ENCODE peak calls at places on chromosomes 6 and 20, in four cellular contexts. One of them, this sample, is unnamed.

GRCh38 chr6:7140631-7141366 is 33.0 kb downstream of the RREB1 start:
- DNase-seq in GM12878: no peak
- DNase-seq in HepG2: peak
- DNase-seq in upper lobe of left lung: peak
- DNase-seq in this sample: peak

GRCh38 chr20:41329435-41330342 is 10.9 kb upstream of the LPIN3 start:
- DNase-seq in GM12878: no peak
- DNase-seq in HepG2: peak
- DNase-seq in upper lobe of left lung: peak
- DNase-seq in this sample: no peak

GRCh38 chr20:844473-845225 is 11.1 kb downstream of the FAM110A start:
- DNase-seq in GM12878: peak
- DNase-seq in HepG2: peak
- DNase-seq in upper lobe of left lung: peak
- DNase-seq in this sample: peak

GRCh38 chr6:12440981-12441380 is 150.8 kb downstream of the EDN1 start:
- DNase-seq in GM12878: no peak
- DNase-seq in HepG2: no peak
- DNase-seq in upper lobe of left lung: no peak
- DNase-seq in this sample: no peak

GRCh38 chr6:57302477-57302876 is 15.0 kb upstream of the PRIM2 start:
- DNase-seq in GM12878: no peak
- DNase-seq in HepG2: no peak
- DNase-seq in upper lobe of left lung: no peak
- DNase-seq in this sample: no peak

GRCh38 chr20:2767768-2768631 is 32.4 kb downstream of the CPXM1 start:
- DNase-seq in GM12878: no peak
- DNase-seq in HepG2: no peak
- DNase-seq in upper lobe of left lung: peak
- DNase-seq in this sample: no peak

GRCh38 chr6:136090929-136091328 is 159.2 kb downstream of the MTFR2 start:
- DNase-seq in GM12878: no peak
- DNase-seq in HepG2: peak
- DNase-seq in upper lobe of left lung: no peak
- DNase-seq in this sample: no peak

GRCh38 chr6:78492351-78493010 is 374.9 kb upstream of the IRAK1BP1 start:
- DNase-seq in GM12878: no peak
- DNase-seq in HepG2: no peak
- DNase-seq in upper lobe of left lung: no peak
- DNase-seq in this sample: no peak

GRCh38 chr6:1436334-1437306 is 47.2 kb downstream of the FOXF2 start:
- DNase-seq in GM12878: peak
- DNase-seq in HepG2: peak
- DNase-seq in upper lobe of left lung: peak
- DNase-seq in this sample: peak

DNA sequence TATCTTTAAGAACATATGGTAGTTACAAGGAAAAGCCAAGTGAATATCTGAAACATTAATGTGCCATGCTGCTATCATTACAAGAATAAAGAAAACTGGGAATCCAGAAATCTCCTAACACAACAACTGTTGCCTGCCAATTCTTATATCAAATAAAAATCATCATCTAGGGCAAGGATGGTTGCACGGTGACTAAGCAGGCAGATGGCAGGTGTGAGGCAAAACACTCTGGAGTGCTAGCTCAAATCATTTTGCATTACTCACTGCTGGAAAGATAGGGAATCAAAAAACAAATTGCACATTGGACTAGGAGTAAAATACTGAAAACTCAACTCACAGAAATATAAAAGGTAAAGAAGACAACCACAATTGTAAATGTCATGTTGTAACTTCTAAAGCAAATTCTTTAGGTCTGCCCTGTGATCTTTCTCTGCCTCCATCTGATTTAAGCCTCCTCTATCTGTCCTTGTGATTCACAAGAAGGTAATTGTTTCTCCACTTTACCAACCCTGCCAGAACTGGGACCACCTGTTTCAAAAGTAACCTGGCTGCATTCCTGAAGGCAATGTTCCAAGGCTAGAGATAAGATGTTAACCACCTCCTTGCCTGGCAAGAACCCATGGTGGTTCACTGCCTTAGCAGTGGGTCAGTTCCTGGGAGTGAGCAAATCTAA is 33.0 kb upstream of the LCA5 start:
- DNase-seq in GM12878: no peak
- DNase-seq in HepG2: peak
- DNase-seq in upper lobe of left lung: no peak
- DNase-seq in this sample: no peak
- TF ChIP-seq POLR2AphosphoS5 in GM12878: no peak
- TF ChIP-seq POLR2AphosphoS5 in HepG2: no peak
- TF ChIP-seq POLR2AphosphoS5 in upper lobe of left lung: no peak
- TF ChIP-seq POLR2AphosphoS5 in this sample: no peak

DNA sequence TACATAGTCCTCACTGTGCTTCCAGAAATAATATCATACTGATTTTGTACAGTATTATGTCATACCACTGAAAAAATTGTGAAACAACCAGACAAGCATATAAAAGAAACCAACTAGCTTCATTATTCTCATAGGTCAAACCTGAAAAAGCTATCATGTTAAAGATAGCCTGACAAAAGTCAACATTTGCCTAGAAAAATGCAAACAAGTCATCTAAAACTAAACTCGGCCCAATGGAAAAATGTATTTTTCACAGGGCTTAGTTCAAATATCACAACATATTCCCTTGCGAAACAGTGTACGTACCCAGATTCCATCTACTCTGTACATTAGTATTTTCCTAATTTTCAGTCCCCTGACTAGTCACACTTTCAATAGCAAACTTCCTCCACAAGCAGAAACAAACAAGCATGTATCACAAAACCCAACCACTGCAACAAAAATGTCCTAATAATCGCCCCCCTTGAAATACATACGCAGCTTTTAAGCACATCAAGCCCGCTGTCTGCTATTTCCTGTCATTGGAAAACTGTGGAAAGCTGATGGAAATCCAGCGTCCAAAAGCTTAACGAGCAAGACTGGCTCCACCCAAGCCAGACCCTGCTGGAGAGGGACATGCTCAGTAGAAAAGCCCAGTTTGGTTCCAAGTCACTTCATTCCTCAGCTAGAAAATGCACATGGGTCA is 93.1 kb downstream of the EPB41L2 start:
- DNase-seq in GM12878: no peak
- DNase-seq in HepG2: peak
- DNase-seq in upper lobe of left lung: no peak
- DNase-seq in this sample: no peak
- TF ChIP-seq POLR2A in GM12878: no peak
- TF ChIP-seq POLR2A in HepG2: no peak
- TF ChIP-seq POLR2A in upper lobe of left lung: no peak
- TF ChIP-seq POLR2A in this sample: no peak

GRCh38 chr6:27247133-27247836 is at the start of gene PRSS16:
- DNase-seq in GM12878: no peak
- DNase-seq in HepG2: no peak
- DNase-seq in upper lobe of left lung: no peak
- DNase-seq in this sample: no peak
- TF ChIP-seq POLR2AphosphoS5 in GM12878: no peak
- TF ChIP-seq POLR2AphosphoS5 in HepG2: no peak
- TF ChIP-seq POLR2AphosphoS5 in upper lobe of left lung: no peak
- TF ChIP-seq POLR2AphosphoS5 in this sample: no peak

GRCh38 chr20:50191566-50192363 is 1.1 kb downstream of the CEBPB start:
- DNase-seq in GM12878: no peak
- DNase-seq in HepG2: peak
- DNase-seq in upper lobe of left lung: peak
- DNase-seq in this sample: peak
- TF ChIP-seq POLR2A in GM12878: peak
- TF ChIP-seq POLR2A in HepG2: peak
- TF ChIP-seq POLR2A in upper lobe of left lung: peak
- TF ChIP-seq POLR2A in this sample: peak

GRCh38 chr6:24738732-24739131 is 19.8 kb upstream of the C6orf62 start:
- DNase-seq in GM12878: no peak
- DNase-seq in HepG2: no peak
- DNase-seq in upper lobe of left lung: no peak
- DNase-seq in this sample: no peak

GRCh38 chr6:24734166-24734565 is 15.2 kb upstream of the C6orf62 start:
- DNase-seq in GM12878: no peak
- DNase-seq in HepG2: no peak
- DNase-seq in upper lobe of left lung: no peak
- DNase-seq in this sample: no peak
- TF ChIP-seq POLR2AphosphoS5 in GM12878: no peak
- TF ChIP-seq POLR2AphosphoS5 in HepG2: no peak
- TF ChIP-seq POLR2AphosphoS5 in upper lobe of left lung: no peak
- TF ChIP-seq POLR2AphosphoS5 in this sample: no peak

GRCh38 chr20:11304811-11305210 is 612.9 kb upstream of the BTBD3 start:
- DNase-seq in GM12878: no peak
- DNase-seq in HepG2: no peak
- DNase-seq in upper lobe of left lung: no peak
- DNase-seq in this sample: no peak

GRCh38 chr20:11301699-11302098 is 616.0 kb upstream of the BTBD3 start:
- DNase-seq in GM12878: no peak
- DNase-seq in HepG2: no peak
- DNase-seq in upper lobe of left lung: no peak
- DNase-seq in this sample: no peak

GRCh38 chr20:11302436-11302835 is 615.3 kb upstream of the BTBD3 start:
- DNase-seq in GM12878: no peak
- DNase-seq in HepG2: no peak
- DNase-seq in upper lobe of left lung: no peak
- DNase-seq in this sample: no peak

DNA sequence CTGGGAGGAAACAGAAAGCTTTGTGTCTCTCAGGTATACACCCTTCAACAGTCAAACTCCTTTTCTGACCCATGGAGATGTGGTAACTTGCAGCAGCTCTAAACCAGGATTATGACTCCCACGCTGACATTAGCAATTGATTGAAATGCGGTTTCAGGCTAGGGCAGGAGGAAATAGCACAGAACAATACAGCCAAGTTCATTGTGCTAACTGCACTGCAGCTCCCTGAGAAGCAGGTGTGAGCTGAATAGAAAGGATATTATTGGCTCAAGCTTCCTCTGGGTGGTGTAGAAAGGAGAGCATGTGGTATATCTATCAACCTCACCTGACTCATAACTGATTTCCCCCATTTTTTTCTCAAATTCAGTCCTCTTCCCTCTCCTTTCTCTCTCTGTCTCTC is 612.3 kb upstream of the BTBD3 start:
- DNase-seq in GM12878: peak
- DNase-seq in HepG2: no peak
- DNase-seq in upper lobe of left lung: no peak
- DNase-seq in this sample: no peak
- TF ChIP-seq POLR2A in GM12878: no peak
- TF ChIP-seq POLR2A in HepG2: no peak
- TF ChIP-seq POLR2A in upper lobe of left lung: no peak
- TF ChIP-seq POLR2A in this sample: no peak

DNA sequence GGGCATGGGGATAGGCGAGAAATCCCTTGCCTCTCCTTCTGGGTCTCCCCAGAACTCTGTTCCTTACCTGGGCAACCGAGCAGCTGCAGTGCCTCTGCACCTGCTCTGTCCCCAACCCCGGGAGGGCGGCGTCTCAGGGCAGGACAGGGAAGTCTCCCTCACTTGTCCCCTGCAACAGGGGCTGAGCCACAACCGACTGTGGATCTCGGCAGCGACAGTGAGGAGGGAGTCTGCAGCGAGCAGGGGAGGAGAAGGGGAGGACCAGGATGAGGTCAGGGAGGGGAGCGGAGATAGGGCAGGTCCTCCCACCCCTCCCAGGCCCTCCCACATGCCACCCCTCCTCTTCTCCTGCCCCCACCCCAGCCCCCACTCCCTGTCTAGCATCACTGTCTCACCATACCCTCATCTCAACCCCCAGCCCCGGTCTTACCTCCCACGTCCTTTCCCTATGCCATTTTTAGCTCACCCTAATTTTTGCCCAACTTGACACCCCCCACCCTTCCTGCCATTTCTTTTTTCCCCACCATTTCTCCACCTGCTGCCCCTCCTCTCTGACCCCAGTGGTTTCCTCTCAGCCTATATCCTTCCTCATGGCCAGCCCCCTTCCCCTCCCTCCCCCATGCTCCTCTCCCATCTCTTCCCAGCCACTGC is at the start of gene TNXB:
- DNase-seq in GM12878: no peak
- DNase-seq in HepG2: no peak
- DNase-seq in upper lobe of left lung: no peak
- DNase-seq in this sample: no peak
- TF ChIP-seq POLR2AphosphoS5 in GM12878: no peak
- TF ChIP-seq POLR2AphosphoS5 in HepG2: no peak
- TF ChIP-seq POLR2AphosphoS5 in upper lobe of left lung: peak
- TF ChIP-seq POLR2AphosphoS5 in this sample: no peak

DNA sequence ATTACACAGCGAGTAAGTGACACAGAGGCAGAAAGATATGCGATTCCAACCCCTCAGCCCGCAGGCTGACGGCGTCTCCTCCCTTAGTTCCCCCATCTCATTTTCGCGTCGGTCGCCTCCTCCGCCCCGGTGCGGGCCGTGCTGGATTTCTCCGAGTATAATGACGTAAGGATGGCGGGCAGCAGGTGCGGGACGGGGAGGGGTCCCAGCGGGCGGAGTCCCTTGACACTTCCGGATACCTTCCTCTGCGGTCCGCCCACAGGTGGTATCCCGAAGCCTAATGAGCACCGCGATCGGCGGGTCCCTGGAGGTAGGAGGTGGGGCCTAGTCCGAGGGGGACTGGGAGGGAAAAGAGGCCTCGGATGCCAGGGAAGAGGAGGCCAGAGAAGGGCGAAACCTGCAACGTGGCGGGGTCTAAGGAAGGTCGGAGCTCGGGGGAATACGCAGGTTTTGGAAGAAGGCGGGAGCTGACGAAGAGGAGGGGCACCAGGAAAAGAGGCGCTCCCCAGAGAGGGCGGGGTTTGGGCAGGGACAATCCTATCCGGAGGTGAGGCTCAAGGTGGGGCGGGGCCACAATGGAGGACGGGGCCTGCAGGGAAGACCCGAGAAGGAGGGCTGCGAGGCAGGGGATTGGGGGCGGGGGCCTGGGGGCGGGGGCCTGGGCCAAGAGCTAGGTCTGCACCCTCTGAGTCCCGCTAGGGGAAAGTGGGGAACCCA is 3.6 kb downstream of the PRSS16 start:
- DNase-seq in GM12878: peak
- DNase-seq in HepG2: no peak
- DNase-seq in upper lobe of left lung: peak
- DNase-seq in this sample: peak
- TF ChIP-seq POLR2A in GM12878: peak
- TF ChIP-seq POLR2A in HepG2: no peak
- TF ChIP-seq POLR2A in upper lobe of left lung: no peak
- TF ChIP-seq POLR2A in this sample: no peak

GRCh38 chr6:35691027-35691824 is 2.5 kb upstream of the FKBP5 start:
- DNase-seq in GM12878: no peak
- DNase-seq in HepG2: no peak
- DNase-seq in upper lobe of left lung: no peak
- DNase-seq in this sample: no peak
- TF ChIP-seq POLR2AphosphoS5 in GM12878: no peak
- TF ChIP-seq POLR2AphosphoS5 in HepG2: no peak
- TF ChIP-seq POLR2AphosphoS5 in upper lobe of left lung: peak
- TF ChIP-seq POLR2AphosphoS5 in this sample: no peak